ENCODE peak calls at places on chromosomes 2 and 18, in nine cellular contexts. One of them, this sample, is unnamed.

GRCh38 chr2:164015328-164016123 is 279.7 kb upstream of the FIGN start:
- DNase-seq in neural crest cell: peak
- DNase-seq in cardiac muscle cell: peak
- DNase-seq in H7: no peak
- DNase-seq in stimulated activated naive CD8-positive, alpha-beta T cell treated with anti-CD3 and anti-CD28 coated beads, Interleukin-15, Interleukin-2, amounts not matched to agents 100 U/mL and 50 U/mL, for 24 hours: no peak
- DNase-seq in AG08395: no peak
- DNase-seq in T-helper 17 cell: no peak
- DNase-seq in brain microvascular endothelial cell: peak
- DNase-seq in naive thymus-derived CD8-positive, alpha-beta T cell: no peak
- DNase-seq in this sample: peak

GRCh38 chr2:219965287-219965870 is 337.9 kb downstream of the SLC4A3 start:
- DNase-seq in neural crest cell: no peak
- DNase-seq in cardiac muscle cell: no peak
- DNase-seq in H7: peak
- DNase-seq in stimulated activated naive CD8-positive, alpha-beta T cell treated with anti-CD3 and anti-CD28 coated beads, Interleukin-15, Interleukin-2, amounts not matched to agents 100 U/mL and 50 U/mL, for 24 hours: no peak
- DNase-seq in AG08395: no peak
- DNase-seq in T-helper 17 cell: no peak
- DNase-seq in brain microvascular endothelial cell: no peak
- DNase-seq in naive thymus-derived CD8-positive, alpha-beta T cell: no peak
- DNase-seq in this sample: no peak

GRCh38 chr2:181306785-181307184 is 150.4 kb upstream of the ITGA4 start:
- DNase-seq in neural crest cell: no peak
- DNase-seq in cardiac muscle cell: no peak
- DNase-seq in H7: no peak
- DNase-seq in stimulated activated naive CD8-positive, alpha-beta T cell treated with anti-CD3 and anti-CD28 coated beads, Interleukin-15, Interleukin-2, amounts not matched to agents 100 U/mL and 50 U/mL, for 24 hours: no peak
- DNase-seq in AG08395: no peak
- DNase-seq in T-helper 17 cell: no peak
- DNase-seq in brain microvascular endothelial cell: no peak
- DNase-seq in naive thymus-derived CD8-positive, alpha-beta T cell: no peak
- DNase-seq in this sample: no peak

GRCh38 chr2:167784071-167784400 is 463.4 kb downstream of the STK39 start:
- DNase-seq in neural crest cell: no peak
- DNase-seq in cardiac muscle cell: no peak
- DNase-seq in H7: no peak
- DNase-seq in stimulated activated naive CD8-positive, alpha-beta T cell treated with anti-CD3 and anti-CD28 coated beads, Interleukin-15, Interleukin-2, amounts not matched to agents 100 U/mL and 50 U/mL, for 24 hours: no peak
- DNase-seq in AG08395: no peak
- DNase-seq in T-helper 17 cell: no peak
- DNase-seq in brain microvascular endothelial cell: peak
- DNase-seq in naive thymus-derived CD8-positive, alpha-beta T cell: no peak
- DNase-seq in this sample: no peak

GRCh38 chr2:176093145-176093888 is 796 bp downstream of the HOXD13 start:
- DNase-seq in neural crest cell: no peak
- DNase-seq in cardiac muscle cell: no peak
- DNase-seq in H7: peak
- DNase-seq in stimulated activated naive CD8-positive, alpha-beta T cell treated with anti-CD3 and anti-CD28 coated beads, Interleukin-15, Interleukin-2, amounts not matched to agents 100 U/mL and 50 U/mL, for 24 hours: no peak
- DNase-seq in AG08395: no peak
- DNase-seq in T-helper 17 cell: no peak
- DNase-seq in brain microvascular endothelial cell: no peak
- DNase-seq in naive thymus-derived CD8-positive, alpha-beta T cell: no peak
- DNase-seq in this sample: no peak

GRCh38 chr18:2681993-2682603 is 26.6 kb downstream of the SMCHD1 start:
- DNase-seq in neural crest cell: no peak
- DNase-seq in cardiac muscle cell: no peak
- DNase-seq in H7: no peak
- DNase-seq in stimulated activated naive CD8-positive, alpha-beta T cell treated with anti-CD3 and anti-CD28 coated beads, Interleukin-15, Interleukin-2, amounts not matched to agents 100 U/mL and 50 U/mL, for 24 hours: no peak
- DNase-seq in AG08395: no peak
- DNase-seq in T-helper 17 cell: no peak
- DNase-seq in brain microvascular endothelial cell: no peak
- DNase-seq in naive thymus-derived CD8-positive, alpha-beta T cell: no peak
- DNase-seq in this sample: no peak

GRCh38 chr2:102506743-102507142 is 33.7 kb downstream of the SLC9A4 start:
- DNase-seq in neural crest cell: no peak
- DNase-seq in cardiac muscle cell: no peak
- DNase-seq in H7: no peak
- DNase-seq in stimulated activated naive CD8-positive, alpha-beta T cell treated with anti-CD3 and anti-CD28 coated beads, Interleukin-15, Interleukin-2, amounts not matched to agents 100 U/mL and 50 U/mL, for 24 hours: no peak
- DNase-seq in AG08395: no peak
- DNase-seq in T-helper 17 cell: no peak
- DNase-seq in brain microvascular endothelial cell: no peak
- DNase-seq in naive thymus-derived CD8-positive, alpha-beta T cell: no peak
- DNase-seq in this sample: no peak

GRCh38 chr2:49222975-49223528 is 68.7 kb upstream of the FSHR start:
- DNase-seq in neural crest cell: no peak
- DNase-seq in cardiac muscle cell: peak
- DNase-seq in H7: no peak
- DNase-seq in stimulated activated naive CD8-positive, alpha-beta T cell treated with anti-CD3 and anti-CD28 coated beads, Interleukin-15, Interleukin-2, amounts not matched to agents 100 U/mL and 50 U/mL, for 24 hours: no peak
- DNase-seq in AG08395: no peak
- DNase-seq in T-helper 17 cell: no peak
- DNase-seq in brain microvascular endothelial cell: no peak
- DNase-seq in naive thymus-derived CD8-positive, alpha-beta T cell: no peak
- DNase-seq in this sample: no peak

GRCh38 chr2:97857553-97857952 is 138.2 kb downstream of the TMEM131 start:
- DNase-seq in neural crest cell: no peak
- DNase-seq in cardiac muscle cell: no peak
- DNase-seq in H7: no peak
- DNase-seq in stimulated activated naive CD8-positive, alpha-beta T cell treated with anti-CD3 and anti-CD28 coated beads, Interleukin-15, Interleukin-2, amounts not matched to agents 100 U/mL and 50 U/mL, for 24 hours: no peak
- DNase-seq in AG08395: no peak
- DNase-seq in T-helper 17 cell: no peak
- DNase-seq in brain microvascular endothelial cell: no peak
- DNase-seq in naive thymus-derived CD8-positive, alpha-beta T cell: no peak
- DNase-seq in this sample: no peak

GRCh38 chr2:70321377-70321776 is 19.5 kb upstream of the FAM136A start:
- DNase-seq in neural crest cell: no peak
- DNase-seq in cardiac muscle cell: peak
- DNase-seq in H7: no peak
- DNase-seq in stimulated activated naive CD8-positive, alpha-beta T cell treated with anti-CD3 and anti-CD28 coated beads, Interleukin-15, Interleukin-2, amounts not matched to agents 100 U/mL and 50 U/mL, for 24 hours: no peak
- DNase-seq in AG08395: no peak
- DNase-seq in T-helper 17 cell: no peak
- DNase-seq in brain microvascular endothelial cell: no peak
- DNase-seq in naive thymus-derived CD8-positive, alpha-beta T cell: no peak
- DNase-seq in this sample: no peak

GRCh38 chr2:238573065-238573778 is 146.5 kb downstream of the ASB1 start:
- DNase-seq in neural crest cell: no peak
- DNase-seq in cardiac muscle cell: no peak
- DNase-seq in H7: peak
- DNase-seq in stimulated activated naive CD8-positive, alpha-beta T cell treated with anti-CD3 and anti-CD28 coated beads, Interleukin-15, Interleukin-2, amounts not matched to agents 100 U/mL and 50 U/mL, for 24 hours: peak
- DNase-seq in AG08395: no peak
- DNase-seq in T-helper 17 cell: peak
- DNase-seq in brain microvascular endothelial cell: no peak
- DNase-seq in naive thymus-derived CD8-positive, alpha-beta T cell: no peak
- DNase-seq in this sample: peak

GRCh38 chr2:140627136-140627535 is 1503.7 kb downstream of the LRP1B start:
- DNase-seq in neural crest cell: no peak
- DNase-seq in cardiac muscle cell: no peak
- DNase-seq in H7: no peak
- DNase-seq in stimulated activated naive CD8-positive, alpha-beta T cell treated with anti-CD3 and anti-CD28 coated beads, Interleukin-15, Interleukin-2, amounts not matched to agents 100 U/mL and 50 U/mL, for 24 hours: no peak
- DNase-seq in AG08395: no peak
- DNase-seq in T-helper 17 cell: no peak
- DNase-seq in brain microvascular endothelial cell: no peak
- DNase-seq in naive thymus-derived CD8-positive, alpha-beta T cell: no peak
- DNase-seq in this sample: no peak

GRCh38 chr2:231276986-231277385 is 78.6 kb downstream of the ARMC9 start:
- DNase-seq in neural crest cell: no peak
- DNase-seq in cardiac muscle cell: no peak
- DNase-seq in H7: no peak
- DNase-seq in stimulated activated naive CD8-positive, alpha-beta T cell treated with anti-CD3 and anti-CD28 coated beads, Interleukin-15, Interleukin-2, amounts not matched to agents 100 U/mL and 50 U/mL, for 24 hours: no peak
- DNase-seq in AG08395: no peak
- DNase-seq in T-helper 17 cell: no peak
- DNase-seq in brain microvascular endothelial cell: no peak
- DNase-seq in naive thymus-derived CD8-positive, alpha-beta T cell: no peak
- DNase-seq in this sample: no peak

GRCh38 chr2:121860033-121860810 is 104.8 kb downstream of the TSN start:
- DNase-seq in neural crest cell: no peak
- DNase-seq in cardiac muscle cell: no peak
- DNase-seq in H7: no peak
- DNase-seq in stimulated activated naive CD8-positive, alpha-beta T cell treated with anti-CD3 and anti-CD28 coated beads, Interleukin-15, Interleukin-2, amounts not matched to agents 100 U/mL and 50 U/mL, for 24 hours: no peak
- DNase-seq in AG08395: peak
- DNase-seq in T-helper 17 cell: no peak
- DNase-seq in brain microvascular endothelial cell: peak
- DNase-seq in naive thymus-derived CD8-positive, alpha-beta T cell: no peak
- DNase-seq in this sample: no peak

GRCh38 chr2:50391553-50391952 is 640.4 kb downstream of the NRXN1 start:
- DNase-seq in neural crest cell: no peak
- DNase-seq in cardiac muscle cell: no peak
- DNase-seq in H7: no peak
- DNase-seq in stimulated activated naive CD8-positive, alpha-beta T cell treated with anti-CD3 and anti-CD28 coated beads, Interleukin-15, Interleukin-2, amounts not matched to agents 100 U/mL and 50 U/mL, for 24 hours: no peak
- DNase-seq in AG08395: no peak
- DNase-seq in T-helper 17 cell: no peak
- DNase-seq in brain microvascular endothelial cell: no peak
- DNase-seq in naive thymus-derived CD8-positive, alpha-beta T cell: no peak
- DNase-seq in this sample: no peak

GRCh38 chr2:164737612-164738081 is 104.0 kb downstream of the COBLL1 start:
- DNase-seq in neural crest cell: peak
- DNase-seq in cardiac muscle cell: peak
- DNase-seq in H7: peak
- DNase-seq in stimulated activated naive CD8-positive, alpha-beta T cell treated with anti-CD3 and anti-CD28 coated beads, Interleukin-15, Interleukin-2, amounts not matched to agents 100 U/mL and 50 U/mL, for 24 hours: peak
- DNase-seq in AG08395: peak
- DNase-seq in T-helper 17 cell: no peak
- DNase-seq in brain microvascular endothelial cell: peak
- DNase-seq in naive thymus-derived CD8-positive, alpha-beta T cell: no peak
- DNase-seq in this sample: peak

GRCh38 chr2:55063226-55063625 is 13.0 kb upstream of the RTN4 start:
- DNase-seq in neural crest cell: no peak
- DNase-seq in cardiac muscle cell: no peak
- DNase-seq in H7: no peak
- DNase-seq in stimulated activated naive CD8-positive, alpha-beta T cell treated with anti-CD3 and anti-CD28 coated beads, Interleukin-15, Interleukin-2, amounts not matched to agents 100 U/mL and 50 U/mL, for 24 hours: no peak
- DNase-seq in AG08395: no peak
- DNase-seq in T-helper 17 cell: peak
- DNase-seq in brain microvascular endothelial cell: no peak
- DNase-seq in naive thymus-derived CD8-positive, alpha-beta T cell: no peak
- DNase-seq in this sample: no peak

GRCh38 chr2:62478093-62478580 is 27.9 kb downstream of the TMEM17 start:
- DNase-seq in neural crest cell: no peak
- DNase-seq in cardiac muscle cell: peak
- DNase-seq in H7: no peak
- DNase-seq in stimulated activated naive CD8-positive, alpha-beta T cell treated with anti-CD3 and anti-CD28 coated beads, Interleukin-15, Interleukin-2, amounts not matched to agents 100 U/mL and 50 U/mL, for 24 hours: no peak
- DNase-seq in AG08395: peak
- DNase-seq in T-helper 17 cell: no peak
- DNase-seq in brain microvascular endothelial cell: no peak
- DNase-seq in naive thymus-derived CD8-positive, alpha-beta T cell: no peak
- DNase-seq in this sample: no peak

GRCh38 chr2:163709270-163709669 is 26.5 kb downstream of the FIGN start:
- DNase-seq in neural crest cell: no peak
- DNase-seq in cardiac muscle cell: no peak
- DNase-seq in H7: no peak
- DNase-seq in stimulated activated naive CD8-positive, alpha-beta T cell treated with anti-CD3 and anti-CD28 coated beads, Interleukin-15, Interleukin-2, amounts not matched to agents 100 U/mL and 50 U/mL, for 24 hours: no peak
- DNase-seq in AG08395: no peak
- DNase-seq in T-helper 17 cell: no peak
- DNase-seq in brain microvascular endothelial cell: no peak
- DNase-seq in naive thymus-derived CD8-positive, alpha-beta T cell: no peak
- DNase-seq in this sample: no peak

GRCh38 chr2:233468746-233469110 is 97.9 kb downstream of the USP40 start:
- DNase-seq in neural crest cell: no peak
- DNase-seq in cardiac muscle cell: no peak
- DNase-seq in H7: no peak
- DNase-seq in stimulated activated naive CD8-positive, alpha-beta T cell treated with anti-CD3 and anti-CD28 coated beads, Interleukin-15, Interleukin-2, amounts not matched to agents 100 U/mL and 50 U/mL, for 24 hours: no peak
- DNase-seq in AG08395: no peak
- DNase-seq in T-helper 17 cell: no peak
- DNase-seq in brain microvascular endothelial cell: no peak
- DNase-seq in naive thymus-derived CD8-positive, alpha-beta T cell: no peak
- DNase-seq in this sample: no peak

GRCh38 chr2:225031599-225031998 is 10.7 kb downstream of the DOCK10 start:
- DNase-seq in neural crest cell: no peak
- DNase-seq in cardiac muscle cell: no peak
- DNase-seq in H7: no peak
- DNase-seq in stimulated activated naive CD8-positive, alpha-beta T cell treated with anti-CD3 and anti-CD28 coated beads, Interleukin-15, Interleukin-2, amounts not matched to agents 100 U/mL and 50 U/mL, for 24 hours: no peak
- DNase-seq in AG08395: no peak
- DNase-seq in T-helper 17 cell: no peak
- DNase-seq in brain microvascular endothelial cell: no peak
- DNase-seq in naive thymus-derived CD8-positive, alpha-beta T cell: no peak
- DNase-seq in this sample: no peak

GRCh38 chr2:84856785-84857184 is 24.1 kb downstream of the TRABD2A start:
- DNase-seq in neural crest cell: no peak
- DNase-seq in cardiac muscle cell: no peak
- DNase-seq in H7: no peak
- DNase-seq in stimulated activated naive CD8-positive, alpha-beta T cell treated with anti-CD3 and anti-CD28 coated beads, Interleukin-15, Interleukin-2, amounts not matched to agents 100 U/mL and 50 U/mL, for 24 hours: peak
- DNase-seq in AG08395: no peak
- DNase-seq in T-helper 17 cell: no peak
- DNase-seq in brain microvascular endothelial cell: no peak
- DNase-seq in naive thymus-derived CD8-positive, alpha-beta T cell: no peak
- DNase-seq in this sample: no peak

GRCh38 chr2:149908731-149909690 is 321.4 kb upstream of the MMADHC start:
- DNase-seq in neural crest cell: no peak
- DNase-seq in cardiac muscle cell: peak
- DNase-seq in H7: no peak
- DNase-seq in stimulated activated naive CD8-positive, alpha-beta T cell treated with anti-CD3 and anti-CD28 coated beads, Interleukin-15, Interleukin-2, amounts not matched to agents 100 U/mL and 50 U/mL, for 24 hours: no peak
- DNase-seq in AG08395: no peak
- DNase-seq in T-helper 17 cell: no peak
- DNase-seq in brain microvascular endothelial cell: no peak
- DNase-seq in naive thymus-derived CD8-positive, alpha-beta T cell: no peak
- DNase-seq in this sample: no peak

GRCh38 chr2:237860273-237860935 is 981 bp downstream of the RAMP1 start:
- DNase-seq in neural crest cell: no peak
- DNase-seq in cardiac muscle cell: no peak
- DNase-seq in H7: peak
- DNase-seq in stimulated activated naive CD8-positive, alpha-beta T cell treated with anti-CD3 and anti-CD28 coated beads, Interleukin-15, Interleukin-2, amounts not matched to agents 100 U/mL and 50 U/mL, for 24 hours: no peak
- DNase-seq in AG08395: no peak
- DNase-seq in T-helper 17 cell: no peak
- DNase-seq in brain microvascular endothelial cell: no peak
- DNase-seq in naive thymus-derived CD8-positive, alpha-beta T cell: no peak
- DNase-seq in this sample: peak

GRCh38 chr2:107635883-107636282 is 190.8 kb upstream of the RGPD4 start:
- DNase-seq in neural crest cell: no peak
- DNase-seq in cardiac muscle cell: peak
- DNase-seq in H7: no peak
- DNase-seq in stimulated activated naive CD8-positive, alpha-beta T cell treated with anti-CD3 and anti-CD28 coated beads, Interleukin-15, Interleukin-2, amounts not matched to agents 100 U/mL and 50 U/mL, for 24 hours: no peak
- DNase-seq in AG08395: no peak
- DNase-seq in T-helper 17 cell: no peak
- DNase-seq in brain microvascular endothelial cell: peak
- DNase-seq in naive thymus-derived CD8-positive, alpha-beta T cell: no peak
- DNase-seq in this sample: no peak

This sample was measured in GM13977.